ENCODE peak calls at places on chromosome 20, in eight cellular contexts. K is tibial nerve, V is sigmoid colon, T is H1, L is prostate gland, N is heart left ventricle, D is lower leg skin, U is body of pancreas. G is an unnamed sample.

GRCh38 chr20:1431158-1431557 is 35.5 kb downstream of the NSFL1C start:
- DNase-seq in K (no peak), D (no peak), L (no peak), T (no peak), V (no peak), N (no peak), U (no peak), G (no peak)

GRCh38 chr20:11267131-11267761 is 593.4 kb upstream of the JAG1 start:
- DNase-seq in U (peak), N (peak), V (no peak), K (peak), D (no peak), L (no peak), T (peak), G (peak)

GRCh38 chr20:23450877-23451276 is 1.8 kb downstream of the CST11 start:
- DNase-seq in V (no peak), T (no peak), U (no peak), K (no peak), L (no peak), N (no peak), D (no peak), G (no peak)

GRCh38 chr20:21503345-21503744 is 10.5 kb downstream of the NKX2-2 start:
- DNase-seq in T (no peak), U (no peak), K (no peak), L (no peak), D (no peak), N (no peak), V (no peak), G (peak)

GRCh38 chr20:20412750-20413149 is 44.8 kb downstream of the INSM1 start:
- DNase-seq in N (no peak), T (no peak), U (no peak), D (no peak), V (no peak), L (no peak), K (no peak), G (no peak)

GRCh38 chr20:42901689-42902518 is 287.8 kb downstream of the PTPRT start:
- DNase-seq in L (no peak), K (peak), U (peak), T (no peak), D (peak), N (peak), V (peak), G (no peak)

GRCh38 chr20:62174021-62174804 is 8.6 kb upstream of the MTG2 start:
- DNase-seq in L (no peak), K (no peak), D (no peak), T (no peak), U (no peak), V (no peak), N (no peak), G (no peak)

GRCh38 chr20:16944753-16945152 is 196.6 kb downstream of the OTOR start:
- DNase-seq in U (no peak), T (no peak), V (no peak), L (no peak), K (no peak), N (no peak), D (no peak), G (no peak)

GRCh38 chr20:16553684-16554083 is 19.6 kb downstream of the KIF16B start:
- DNase-seq in L (no peak), V (no peak), U (no peak), K (no peak), D (no peak), N (no peak), T (no peak), G (no peak)

GRCh38 chr20:49386848-49387605 is 95.4 kb downstream of the KCNB1 start:
- DNase-seq in U (peak), D (no peak), V (peak), T (no peak), N (no peak), K (no peak), L (no peak), G (no peak)

GRCh38 chr20:16615199-16615598 is 42.0 kb upstream of the KIF16B start:
- DNase-seq in T (no peak), K (no peak), U (no peak), L (no peak), V (no peak), N (peak), D (no peak), G (no peak)

GRCh38 chr20:52217689-52218395 is 26.3 kb upstream of the ZFP64 start:
- DNase-seq in L (no peak), U (no peak), D (no peak), N (no peak), V (no peak), T (no peak), K (no peak), G (no peak)

GRCh38 chr20:43508106-43508505 is 609 bp downstream of the L3MBTL1 start:
- DNase-seq in N (no peak), K (no peak), D (no peak), U (no peak), T (no peak), V (no peak), L (no peak), G (no peak)

GRCh38 chr20:6704132-6704861 is 63.2 kb upstream of the BMP2 start:
- DNase-seq in K (no peak), T (no peak), U (peak), D (no peak), L (peak), V (no peak), N (no peak), G (no peak)

GRCh38 chr20:43379239-43379917 is 78.3 kb upstream of the SRSF6 start:
- DNase-seq in U (no peak), K (no peak), V (no peak), N (no peak), L (no peak), D (no peak), T (no peak), G (peak)

GRCh38 chr20:23702021-23702420 is 13.2 kb upstream of the CST4 start:
- DNase-seq in D (no peak), U (no peak), T (no peak), V (no peak), N (no peak), K (no peak), L (no peak), G (no peak)

GRCh38 chr20:10312111-10312510 is 93.5 kb downstream of the SNAP25 start:
- DNase-seq in K (no peak), N (no peak), U (no peak), L (no peak), V (no peak), D (no peak), T (no peak), G (no peak)

GRCh38 chr20:1539816-1540215 is 17.7 kb downstream of the SIRPD start:
- DNase-seq in K (no peak), L (no peak), U (no peak), D (no peak), N (no peak), T (no peak), V (no peak), G (no peak)

GRCh38 chr20:34927736-34928135 is 27.9 kb downstream of the GSS start:
- DNase-seq in T (no peak), N (no peak), L (no peak), D (no peak), U (no peak), V (no peak), K (no peak), G (no peak)

GRCh38 chr20:2538931-2539330 is 2.6 kb downstream of the TMC2 start:
- DNase-seq in D (no peak), U (no peak), V (no peak), T (no peak), L (no peak), N (no peak), K (no peak), G (no peak)

GRCh38 chr20:47680804-47681529 is 104.3 kb downstream of the SULF2 start:
- DNase-seq in K (no peak), N (no peak), U (no peak), T (no peak), L (no peak), V (no peak), D (no peak), G (no peak)

GRCh38 chr20:42155586-42155985 is 537.4 kb upstream of the CHD6 start:
- DNase-seq in V (no peak), U (no peak), L (no peak), D (no peak), T (no peak), N (no peak), K (no peak), G (no peak)

GRCh38 chr20:50373674-50374286 is 136.4 kb upstream of the PTPN1 start:
- DNase-seq in T (no peak), N (no peak), V (no peak), D (no peak), L (no peak), U (no peak), K (no peak), G (peak)

GRCh38 chr20:24018796-24019195 is 30.2 kb upstream of the GGTLC1 start:
- DNase-seq in N (no peak), D (no peak), K (no peak), L (no peak), V (no peak), T (no peak), U (no peak), G (no peak)

GRCh38 chr20:32820698-32821378 is 1.1 kb downstream of the MAPRE1 start:
- DNase-seq in L (no peak), T (no peak), U (no peak), V (peak), D (no peak), N (no peak), K (no peak), G (no peak)

GRCh38 chr20:7967199-7967844 is 27.1 kb upstream of the HAO1 start:
- DNase-seq in N (no peak), U (no peak), V (no peak), K (peak), T (no peak), L (peak), D (no peak), G (no peak)

GRCh38 chr20:45100563-45101245 is at the start of gene KCNS1:
- DNase-seq in D (no peak), U (peak), K (no peak), T (peak), V (no peak), L (no peak), N (no peak), G (no peak)

GRCh38 chr20:23200914-23201313 is 114.8 kb upstream of the CD93 start:
- DNase-seq in K (no peak), V (no peak), D (no peak), U (peak), L (peak), T (peak), N (peak), G (no peak)

DNA sequence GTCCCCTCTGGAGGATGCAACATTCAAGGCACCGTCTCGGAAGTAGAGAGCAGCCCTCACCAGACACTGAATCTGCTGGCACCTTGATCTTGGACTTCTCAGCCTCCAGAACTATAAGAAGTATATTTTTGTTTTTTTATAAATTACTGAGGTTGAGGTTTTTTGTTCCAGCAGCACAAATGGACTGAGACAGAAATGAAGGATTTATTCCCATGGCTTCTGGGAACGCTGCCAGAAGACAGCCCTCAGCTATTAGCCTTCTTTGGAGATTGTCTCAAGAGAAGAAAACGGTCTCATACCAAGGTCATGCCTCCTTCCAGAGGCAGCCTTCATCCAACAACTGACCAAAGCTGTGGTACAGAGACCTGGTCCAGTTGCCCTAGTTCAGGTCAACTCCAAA is 85.4 kb downstream of the CHMP4B start:
- DNase-seq in T (no peak), V (no peak), L (no peak), K (peak), D (no peak), N (no peak), U (peak), G (no peak)
- TF ChIP-seq POLR2A in T (no peak), V (no peak), L (no peak), K (no peak), D (no peak), N (no peak), U (no peak), G (no peak)

DNA sequence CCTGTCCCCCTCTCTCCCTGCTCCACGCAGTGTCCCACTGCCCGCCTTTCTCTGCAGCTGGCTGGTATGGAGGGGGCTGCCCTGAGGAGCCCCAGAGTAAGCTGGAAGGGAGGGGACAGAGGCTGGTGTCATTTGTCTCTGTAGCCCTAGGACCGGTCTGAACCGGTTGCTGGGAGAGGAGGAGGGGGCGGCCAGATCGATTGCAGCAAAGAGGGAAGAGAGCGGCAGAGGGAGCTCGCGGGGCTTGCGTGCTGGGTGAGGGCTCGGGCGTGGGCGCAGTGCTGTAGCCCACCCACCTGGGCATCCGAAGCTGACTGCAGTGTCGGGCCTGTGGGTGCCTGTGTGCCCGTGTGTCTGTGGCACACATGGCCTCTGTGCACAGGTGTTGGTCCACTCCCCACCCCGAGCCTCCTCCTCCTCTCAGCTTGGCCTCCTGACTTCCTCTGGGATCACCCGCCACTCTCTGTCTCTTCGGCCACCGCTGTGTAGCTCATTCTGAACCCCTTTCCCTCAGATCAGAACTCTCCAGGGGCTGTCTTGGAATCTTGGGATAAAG is 50.7 kb downstream of the SRC start:
- DNase-seq in N (no peak), K (no peak), L (no peak), T (peak), U (no peak), D (no peak), V (no peak), G (no peak)
- TF ChIP-seq POLR2A in N (no peak), K (no peak), L (no peak), T (peak), U (no peak), D (no peak), V (no peak), G (no peak)

GRCh38 chr20:63596423-63596822 is 22.4 kb upstream of the HELZ2 start:
- DNase-seq in U (no peak), T (no peak), K (no peak), D (no peak), V (no peak), N (no peak), L (no peak), G (no peak)

GRCh38 chr20:63595416-63596127 is 21.5 kb upstream of the HELZ2 start:
- DNase-seq in D (no peak), K (no peak), V (no peak), T (no peak), U (no peak), N (no peak), L (no peak), G (no peak)

GRCh38 chr20:63599396-63600050 is 25.5 kb upstream of the HELZ2 start:
- DNase-seq in L (no peak), U (no peak), T (no peak), V (no peak), N (no peak), K (no peak), D (no peak), G (no peak)

GRCh38 chr20:63597651-63598478 is 23.8 kb upstream of the HELZ2 start:
- DNase-seq in N (no peak), T (no peak), L (no peak), K (no peak), U (no peak), D (no peak), V (no peak), G (no peak)

DNA sequence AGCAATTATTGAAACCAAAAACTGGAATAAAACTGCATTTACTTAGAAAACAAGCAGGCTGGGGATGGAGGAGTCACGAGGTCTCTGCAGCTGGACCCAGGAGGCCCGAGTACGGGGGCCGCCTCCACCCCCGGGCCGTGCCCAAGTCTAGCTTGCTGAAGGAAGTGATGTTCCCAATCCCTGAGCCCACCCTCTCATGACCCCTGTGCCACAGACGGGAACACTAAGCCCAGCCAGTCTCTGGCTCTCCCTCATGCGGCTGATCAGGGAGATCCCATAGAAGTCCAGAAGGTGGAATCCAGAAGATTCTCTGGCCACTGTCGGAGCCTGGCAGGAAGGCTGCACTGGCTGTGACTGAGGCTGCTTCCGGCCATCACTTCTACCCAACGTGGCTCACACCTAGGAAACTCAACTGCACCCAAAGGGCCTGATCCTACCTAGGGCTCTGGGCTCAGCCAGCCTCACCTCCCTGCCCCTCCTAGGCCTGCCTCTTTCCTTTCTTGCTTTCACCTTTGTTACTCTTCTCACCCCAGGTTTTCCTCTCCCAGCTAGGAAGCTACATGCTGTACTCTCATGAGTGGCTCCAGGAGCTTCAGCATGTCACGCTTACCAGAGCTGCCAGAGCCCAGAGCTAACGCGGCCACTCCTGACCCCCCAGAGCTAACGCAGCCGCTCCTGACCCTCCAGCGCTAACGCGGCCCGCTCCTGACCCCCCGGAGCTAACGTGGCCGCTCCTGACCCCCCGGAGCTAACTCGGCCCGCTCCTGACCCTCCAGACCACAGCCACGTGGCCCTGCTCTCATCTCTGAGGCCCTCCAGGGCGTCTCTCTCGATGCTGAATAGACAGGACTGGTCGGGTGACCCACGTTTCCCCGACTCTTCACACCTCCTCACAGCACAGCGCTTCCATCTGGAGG is 24.7 kb upstream of the HELZ2 start:
- DNase-seq in T (no peak), N (no peak), D (no peak), V (no peak), L (no peak), K (no peak), U (no peak), G (no peak)
- TF ChIP-seq POLR2A in T (no peak), N (no peak), D (no peak), V (no peak), L (no peak), K (no peak), U (no peak), G (no peak)

DNA sequence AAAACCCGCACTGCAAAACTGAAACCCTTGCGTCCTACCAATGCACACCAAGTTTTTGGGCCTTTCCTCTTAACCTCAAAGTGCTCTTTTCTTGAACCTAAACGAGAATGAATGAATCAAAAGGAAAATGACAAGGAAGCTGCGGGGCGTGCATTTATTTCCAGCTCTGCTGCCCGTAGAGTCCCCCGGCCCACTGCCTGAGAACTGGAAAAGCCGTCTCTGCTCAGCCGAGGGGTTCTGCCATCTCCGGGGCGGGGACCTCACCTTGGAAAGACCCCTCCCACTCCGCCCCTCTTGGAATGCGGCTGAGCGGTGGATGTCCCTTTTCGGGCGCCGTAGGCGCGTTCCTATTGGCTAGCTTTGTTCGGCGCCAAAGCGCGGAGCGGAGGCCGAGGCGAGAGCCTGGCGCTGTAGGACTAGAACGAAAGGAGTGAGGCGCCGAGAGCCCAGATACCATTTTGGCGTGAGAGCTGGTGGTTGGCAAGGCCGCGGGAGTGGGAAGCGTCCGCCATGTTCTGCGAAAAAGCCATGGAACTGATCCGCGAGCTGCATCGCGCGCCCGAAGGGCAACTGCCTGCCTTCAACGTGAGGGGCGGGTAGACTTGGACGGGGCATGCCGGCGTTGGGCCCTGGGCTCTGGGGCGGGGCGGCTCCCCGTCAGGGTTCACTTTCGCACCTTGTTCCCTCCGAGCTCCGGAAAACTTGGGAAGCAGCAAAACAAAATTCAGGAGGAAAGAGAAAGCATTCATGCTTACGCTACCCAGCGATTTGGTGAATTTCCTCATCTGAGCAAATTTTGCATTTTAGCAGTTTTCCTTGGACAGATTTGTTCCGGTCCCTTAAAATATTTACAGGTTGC is at the start of gene GINS1:
- DNase-seq in N (peak), V (peak), T (peak), D (peak), K (peak), L (peak), U (peak), G (peak)
- TF ChIP-seq POLR2A in N (no peak), V (no peak), T (peak), D (no peak), K (no peak), L (no peak), U (peak), G (peak)

GRCh38 chr20:58896820-58897219 is 44.3 kb downstream of the GNAS start:
- DNase-seq in U (no peak), K (no peak), T (no peak), L (no peak), V (no peak), N (no peak), D (no peak), G (no peak)

GRCh38 chr20:58895099-58895795 is 42.7 kb downstream of the GNAS start:
- DNase-seq in T (no peak), V (no peak), L (no peak), K (no peak), U (no peak), N (no peak), D (no peak), G (no peak)

GRCh38 chr20:58894652-58895051 is 42.1 kb downstream of the GNAS start:
- DNase-seq in N (no peak), U (no peak), T (no peak), K (no peak), L (no peak), D (no peak), V (no peak), G (no peak)

GRCh38 chr20:58897493-58897892 is 45.0 kb downstream of the GNAS start:
- DNase-seq in L (no peak), V (no peak), T (no peak), N (no peak), U (no peak), D (no peak), K (no peak), G (no peak)

GRCh38 chr20:58895796-58896180 is 43.3 kb downstream of the GNAS start:
- DNase-seq in V (no peak), T (no peak), U (no peak), D (no peak), L (no peak), K (no peak), N (no peak), G (no peak)
- TF ChIP-seq POLR2A in V (no peak), T (no peak), U (no peak), D (no peak), L (no peak), K (no peak), N (no peak), G (no peak)

GRCh38 chr20:56391596-56392281 is at the start of gene AURKA:
- DNase-seq in V (no peak), D (no peak), T (no peak), U (no peak), N (no peak), K (peak), L (no peak), G (no peak)
- TF ChIP-seq POLR2A in V (no peak), D (no peak), T (peak), U (no peak), N (no peak), K (no peak), L (no peak), G (no peak)

G was measured in H54.